ENCODE peak calls at places on chromosome 7, in eight cellular contexts. One of them, this sample, is unnamed.
A peak's percentile ranks its signal among the peaks of the same experiment; 100 is the strongest.

GRCh38 chr7:27890205-27890849 is 150.4 kb downstream of the TAX1BP1 start:
- DNase-seq in spleen: no peak
- DNase-seq in DMS 273 treated with DMSO at 0.1 percent for 48 hours: no peak
- DNase-seq in HFFc6: no peak
- DNase-seq in AG08395: no peak
- DNase-seq in NT2/D1: no peak
- DNase-seq in NCI-H1417 treated with DMSO at 0.1 percent for 48 hours: no peak
- DNase-seq in SIG-M5: no peak
- DNase-seq in this sample: no peak

GRCh38 chr7:76048668-76048988 is 722 bp downstream of the MDH2 start:
- DNase-seq in spleen: no peak
- DNase-seq in DMS 273 treated with DMSO at 0.1 percent for 48 hours: peak; percentile 12
- DNase-seq in HFFc6: no peak
- DNase-seq in AG08395: no peak
- DNase-seq in NT2/D1: no peak
- DNase-seq in NCI-H1417 treated with DMSO at 0.1 percent for 48 hours: no peak
- DNase-seq in SIG-M5: no peak
- DNase-seq in this sample: peak; percentile 10

GRCh38 chr7:140322759-140323158 is 75.6 kb downstream of the SLC37A3 start:
- DNase-seq in spleen: no peak
- DNase-seq in DMS 273 treated with DMSO at 0.1 percent for 48 hours: no peak
- DNase-seq in HFFc6: no peak
- DNase-seq in AG08395: no peak
- DNase-seq in NT2/D1: peak; percentile 35
- DNase-seq in NCI-H1417 treated with DMSO at 0.1 percent for 48 hours: no peak
- DNase-seq in SIG-M5: no peak
- DNase-seq in this sample: no peak

GRCh38 chr7:57274535-57275283 is 142.5 kb upstream of the ZNF479 start:
- DNase-seq in spleen: no peak
- DNase-seq in DMS 273 treated with DMSO at 0.1 percent for 48 hours: no peak
- DNase-seq in HFFc6: no peak
- DNase-seq in AG08395: no peak
- DNase-seq in NT2/D1: no peak
- DNase-seq in NCI-H1417 treated with DMSO at 0.1 percent for 48 hours: no peak
- DNase-seq in SIG-M5: no peak
- DNase-seq in this sample: no peak

GRCh38 chr7:45053401-45053800 is 35.4 kb downstream of the NACAD start:
- DNase-seq in spleen: peak; percentile 34
- DNase-seq in DMS 273 treated with DMSO at 0.1 percent for 48 hours: no peak
- DNase-seq in HFFc6: no peak
- DNase-seq in AG08395: no peak
- DNase-seq in NT2/D1: no peak
- DNase-seq in NCI-H1417 treated with DMSO at 0.1 percent for 48 hours: no peak
- DNase-seq in SIG-M5: no peak
- DNase-seq in this sample: no peak

GRCh38 chr7:106600569-106601373 is 60.2 kb downstream of the CCDC71L start:
- DNase-seq in spleen: no peak
- DNase-seq in DMS 273 treated with DMSO at 0.1 percent for 48 hours: no peak
- DNase-seq in HFFc6: peak; percentile 13
- DNase-seq in AG08395: no peak
- DNase-seq in NT2/D1: no peak
- DNase-seq in NCI-H1417 treated with DMSO at 0.1 percent for 48 hours: no peak
- DNase-seq in SIG-M5: no peak
- DNase-seq in this sample: no peak

GRCh38 chr7:15507235-15507634 is 54.6 kb downstream of the AGMO start:
- DNase-seq in spleen: no peak
- DNase-seq in DMS 273 treated with DMSO at 0.1 percent for 48 hours: no peak
- DNase-seq in HFFc6: no peak
- DNase-seq in AG08395: no peak
- DNase-seq in NT2/D1: no peak
- DNase-seq in NCI-H1417 treated with DMSO at 0.1 percent for 48 hours: no peak
- DNase-seq in SIG-M5: no peak
- DNase-seq in this sample: no peak

GRCh38 chr7:91164948-91165845 is 99.0 kb upstream of the FZD1 start:
- DNase-seq in spleen: no peak
- DNase-seq in DMS 273 treated with DMSO at 0.1 percent for 48 hours: no peak
- DNase-seq in HFFc6: peak; percentile 89
- DNase-seq in AG08395: peak; percentile 75
- DNase-seq in NT2/D1: no peak
- DNase-seq in NCI-H1417 treated with DMSO at 0.1 percent for 48 hours: no peak
- DNase-seq in SIG-M5: no peak
- DNase-seq in this sample: no peak

GRCh38 chr7:82745820-82746219 is 302.2 kb upstream of the CACNA2D1 start:
- DNase-seq in spleen: no peak
- DNase-seq in DMS 273 treated with DMSO at 0.1 percent for 48 hours: no peak
- DNase-seq in HFFc6: no peak
- DNase-seq in AG08395: no peak
- DNase-seq in NT2/D1: no peak
- DNase-seq in NCI-H1417 treated with DMSO at 0.1 percent for 48 hours: no peak
- DNase-seq in SIG-M5: no peak
- DNase-seq in this sample: no peak

GRCh38 chr7:66522518-66522917 is 106.2 kb upstream of the KCTD7 start:
- DNase-seq in spleen: peak; percentile 70
- DNase-seq in DMS 273 treated with DMSO at 0.1 percent for 48 hours: no peak
- DNase-seq in HFFc6: no peak
- DNase-seq in AG08395: peak; percentile 16
- DNase-seq in NT2/D1: no peak
- DNase-seq in NCI-H1417 treated with DMSO at 0.1 percent for 48 hours: no peak
- DNase-seq in SIG-M5: no peak
- DNase-seq in this sample: no peak

GRCh38 chr7:28688651-28689050 is 269.5 kb downstream of the TRIL start:
- DNase-seq in spleen: no peak
- DNase-seq in DMS 273 treated with DMSO at 0.1 percent for 48 hours: no peak
- DNase-seq in HFFc6: peak; percentile 1
- DNase-seq in AG08395: peak; percentile 61
- DNase-seq in NT2/D1: no peak
- DNase-seq in NCI-H1417 treated with DMSO at 0.1 percent for 48 hours: no peak
- DNase-seq in SIG-M5: no peak
- DNase-seq in this sample: no peak

GRCh38 chr7:149799397-149800168 is 26.2 kb upstream of the ZNF467 start:
- DNase-seq in spleen: peak; percentile 86
- DNase-seq in DMS 273 treated with DMSO at 0.1 percent for 48 hours: no peak
- DNase-seq in HFFc6: no peak
- DNase-seq in AG08395: no peak
- DNase-seq in NT2/D1: peak; percentile 38
- DNase-seq in NCI-H1417 treated with DMSO at 0.1 percent for 48 hours: no peak
- DNase-seq in SIG-M5: no peak
- DNase-seq in this sample: no peak

GRCh38 chr7:130674456-130674855 is 5.9 kb upstream of the COPG2 start:
- DNase-seq in spleen: no peak
- DNase-seq in DMS 273 treated with DMSO at 0.1 percent for 48 hours: no peak
- DNase-seq in HFFc6: no peak
- DNase-seq in AG08395: no peak
- DNase-seq in NT2/D1: no peak
- DNase-seq in NCI-H1417 treated with DMSO at 0.1 percent for 48 hours: no peak
- DNase-seq in SIG-M5: no peak
- DNase-seq in this sample: no peak

GRCh38 chr7:26090927-26091519 is 61.0 kb upstream of the NFE2L3 start:
- DNase-seq in spleen: no peak
- DNase-seq in DMS 273 treated with DMSO at 0.1 percent for 48 hours: peak; percentile 77
- DNase-seq in HFFc6: peak; percentile 41
- DNase-seq in AG08395: peak; percentile 73
- DNase-seq in NT2/D1: peak; percentile 78
- DNase-seq in NCI-H1417 treated with DMSO at 0.1 percent for 48 hours: peak; percentile 60
- DNase-seq in SIG-M5: no peak
- DNase-seq in this sample: peak; percentile 40

GRCh38 chr7:115707236-115707635 is 323.3 kb downstream of the TFEC start:
- DNase-seq in spleen: no peak
- DNase-seq in DMS 273 treated with DMSO at 0.1 percent for 48 hours: no peak
- DNase-seq in HFFc6: no peak
- DNase-seq in AG08395: no peak
- DNase-seq in NT2/D1: no peak
- DNase-seq in NCI-H1417 treated with DMSO at 0.1 percent for 48 hours: peak; percentile 85
- DNase-seq in SIG-M5: no peak
- DNase-seq in this sample: no peak

GRCh38 chr7:67738-68395 is 124.5 kb upstream of the FAM20C start:
- DNase-seq in spleen: peak; percentile 40
- DNase-seq in DMS 273 treated with DMSO at 0.1 percent for 48 hours: no peak
- DNase-seq in HFFc6: no peak
- DNase-seq in AG08395: no peak
- DNase-seq in NT2/D1: no peak
- DNase-seq in NCI-H1417 treated with DMSO at 0.1 percent for 48 hours: no peak
- DNase-seq in SIG-M5: no peak
- DNase-seq in this sample: no peak

GRCh38 chr7:74656421-74656910 is 1.1 kb upstream of the GTF2I start:
- DNase-seq in spleen: peak; percentile 87
- DNase-seq in DMS 273 treated with DMSO at 0.1 percent for 48 hours: peak; percentile 57
- DNase-seq in HFFc6: peak; percentile 22
- DNase-seq in AG08395: peak; percentile 29
- DNase-seq in NT2/D1: no peak
- DNase-seq in NCI-H1417 treated with DMSO at 0.1 percent for 48 hours: peak; percentile 15
- DNase-seq in SIG-M5: no peak
- DNase-seq in this sample: peak; percentile 30

GRCh38 chr7:46301677-46302076 is 380.6 kb upstream of the IGFBP3 start:
- DNase-seq in spleen: no peak
- DNase-seq in DMS 273 treated with DMSO at 0.1 percent for 48 hours: no peak
- DNase-seq in HFFc6: peak; percentile 34
- DNase-seq in AG08395: peak; percentile 54
- DNase-seq in NT2/D1: no peak
- DNase-seq in NCI-H1417 treated with DMSO at 0.1 percent for 48 hours: no peak
- DNase-seq in SIG-M5: no peak
- DNase-seq in this sample: no peak

GRCh38 chr7:156003220-156004162 is 191.2 kb upstream of the SHH start:
- DNase-seq in spleen: no peak
- DNase-seq in DMS 273 treated with DMSO at 0.1 percent for 48 hours: no peak
- DNase-seq in HFFc6: no peak
- DNase-seq in AG08395: no peak
- DNase-seq in NT2/D1: no peak
- DNase-seq in NCI-H1417 treated with DMSO at 0.1 percent for 48 hours: no peak
- DNase-seq in SIG-M5: no peak
- DNase-seq in this sample: no peak

GRCh38 chr7:112361154-112361553 is 89.1 kb upstream of the IFRD1 start:
- DNase-seq in spleen: no peak
- DNase-seq in DMS 273 treated with DMSO at 0.1 percent for 48 hours: no peak
- DNase-seq in HFFc6: no peak
- DNase-seq in AG08395: peak; percentile 5
- DNase-seq in NT2/D1: no peak
- DNase-seq in NCI-H1417 treated with DMSO at 0.1 percent for 48 hours: no peak
- DNase-seq in SIG-M5: no peak
- DNase-seq in this sample: no peak

GRCh38 chr7:15557186-15557585 is 4.6 kb downstream of the AGMO start:
- DNase-seq in spleen: no peak
- DNase-seq in DMS 273 treated with DMSO at 0.1 percent for 48 hours: no peak
- DNase-seq in HFFc6: no peak
- DNase-seq in AG08395: no peak
- DNase-seq in NT2/D1: no peak
- DNase-seq in NCI-H1417 treated with DMSO at 0.1 percent for 48 hours: no peak
- DNase-seq in SIG-M5: no peak
- DNase-seq in this sample: peak; percentile 3

GRCh38 chr7:30224511-30225031 is 59.8 kb upstream of the ZNRF2 start:
- DNase-seq in spleen: no peak
- DNase-seq in DMS 273 treated with DMSO at 0.1 percent for 48 hours: no peak
- DNase-seq in HFFc6: peak; percentile 43
- DNase-seq in AG08395: peak; percentile 87
- DNase-seq in NT2/D1: no peak
- DNase-seq in NCI-H1417 treated with DMSO at 0.1 percent for 48 hours: no peak
- DNase-seq in SIG-M5: peak; percentile 52
- DNase-seq in this sample: no peak

GRCh38 chr7:93014410-93014809 is 103.4 kb downstream of the SAMD9 start:
- DNase-seq in spleen: no peak
- DNase-seq in DMS 273 treated with DMSO at 0.1 percent for 48 hours: no peak
- DNase-seq in HFFc6: no peak
- DNase-seq in AG08395: no peak
- DNase-seq in NT2/D1: no peak
- DNase-seq in NCI-H1417 treated with DMSO at 0.1 percent for 48 hours: no peak
- DNase-seq in SIG-M5: no peak
- DNase-seq in this sample: no peak

GRCh38 chr7:122674502-122674901 is 24.4 kb downstream of the RNF133 start:
- DNase-seq in spleen: no peak
- DNase-seq in DMS 273 treated with DMSO at 0.1 percent for 48 hours: no peak
- DNase-seq in HFFc6: no peak
- DNase-seq in AG08395: peak; percentile 27
- DNase-seq in NT2/D1: no peak
- DNase-seq in NCI-H1417 treated with DMSO at 0.1 percent for 48 hours: no peak
- DNase-seq in SIG-M5: no peak
- DNase-seq in this sample: no peak

GRCh38 chr7:108368466-108368865 is 87.8 kb downstream of the NRCAM start:
- DNase-seq in spleen: no peak
- DNase-seq in DMS 273 treated with DMSO at 0.1 percent for 48 hours: peak; percentile 61
- DNase-seq in HFFc6: no peak
- DNase-seq in AG08395: no peak
- DNase-seq in NT2/D1: no peak
- DNase-seq in NCI-H1417 treated with DMSO at 0.1 percent for 48 hours: no peak
- DNase-seq in SIG-M5: no peak
- DNase-seq in this sample: no peak

GRCh38 chr7:86202833-86203232 is 440.9 kb upstream of the GRM3 start:
- DNase-seq in spleen: no peak
- DNase-seq in DMS 273 treated with DMSO at 0.1 percent for 48 hours: no peak
- DNase-seq in HFFc6: no peak
- DNase-seq in AG08395: no peak
- DNase-seq in NT2/D1: no peak
- DNase-seq in NCI-H1417 treated with DMSO at 0.1 percent for 48 hours: no peak
- DNase-seq in SIG-M5: no peak
- DNase-seq in this sample: no peak

GRCh38 chr7:104804696-104805095 is 209.3 kb upstream of the KMT2E start:
- DNase-seq in spleen: no peak
- DNase-seq in DMS 273 treated with DMSO at 0.1 percent for 48 hours: no peak
- DNase-seq in HFFc6: no peak
- DNase-seq in AG08395: no peak
- DNase-seq in NT2/D1: no peak
- DNase-seq in NCI-H1417 treated with DMSO at 0.1 percent for 48 hours: no peak
- DNase-seq in SIG-M5: no peak
- DNase-seq in this sample: no peak

GRCh38 chr7:138603549-138604324 is 97.4 kb downstream of the SVOPL start:
- DNase-seq in spleen: no peak
- DNase-seq in DMS 273 treated with DMSO at 0.1 percent for 48 hours: no peak
- DNase-seq in HFFc6: no peak
- DNase-seq in AG08395: no peak
- DNase-seq in NT2/D1: no peak
- DNase-seq in NCI-H1417 treated with DMSO at 0.1 percent for 48 hours: no peak
- DNase-seq in SIG-M5: no peak
- DNase-seq in this sample: no peak

GRCh38 chr7:138554674-138555073 is 94.6 kb downstream of the TRIM24 start:
- DNase-seq in spleen: no peak
- DNase-seq in DMS 273 treated with DMSO at 0.1 percent for 48 hours: no peak
- DNase-seq in HFFc6: no peak
- DNase-seq in AG08395: no peak
- DNase-seq in NT2/D1: no peak
- DNase-seq in NCI-H1417 treated with DMSO at 0.1 percent for 48 hours: no peak
- DNase-seq in SIG-M5: no peak
- DNase-seq in this sample: no peak

GRCh38 chr7:111486472-111487142 is 75.7 kb downstream of the IMMP2L start:
- DNase-seq in spleen: no peak
- DNase-seq in DMS 273 treated with DMSO at 0.1 percent for 48 hours: peak; percentile 33
- DNase-seq in HFFc6: peak; percentile 48
- DNase-seq in AG08395: peak; percentile 61
- DNase-seq in NT2/D1: peak; percentile 20
- DNase-seq in NCI-H1417 treated with DMSO at 0.1 percent for 48 hours: peak; percentile 70
- DNase-seq in SIG-M5: no peak
- DNase-seq in this sample: no peak

GRCh38 chr7:154649434-154649833 is 353.5 kb downstream of the PAXIP1 start:
- DNase-seq in spleen: no peak
- DNase-seq in DMS 273 treated with DMSO at 0.1 percent for 48 hours: no peak
- DNase-seq in HFFc6: no peak
- DNase-seq in AG08395: no peak
- DNase-seq in NT2/D1: no peak
- DNase-seq in NCI-H1417 treated with DMSO at 0.1 percent for 48 hours: no peak
- DNase-seq in SIG-M5: no peak
- DNase-seq in this sample: no peak

GRCh38 chr7:141158562-141158961 is 84.7 kb downstream of the TMEM178B start:
- DNase-seq in spleen: no peak
- DNase-seq in DMS 273 treated with DMSO at 0.1 percent for 48 hours: no peak
- DNase-seq in HFFc6: peak; percentile 93
- DNase-seq in AG08395: peak; percentile 61
- DNase-seq in NT2/D1: peak; percentile 40
- DNase-seq in NCI-H1417 treated with DMSO at 0.1 percent for 48 hours: no peak
- DNase-seq in SIG-M5: no peak
- DNase-seq in this sample: no peak

GRCh38 chr7:15309891-15310290 is 251.9 kb downstream of the AGMO start:
- DNase-seq in spleen: no peak
- DNase-seq in DMS 273 treated with DMSO at 0.1 percent for 48 hours: no peak
- DNase-seq in HFFc6: peak; percentile 8
- DNase-seq in AG08395: peak; percentile 64
- DNase-seq in NT2/D1: no peak
- DNase-seq in NCI-H1417 treated with DMSO at 0.1 percent for 48 hours: no peak
- DNase-seq in SIG-M5: no peak
- DNase-seq in this sample: no peak

GRCh38 chr7:29289156-29290021 is 94.8 kb downstream of the CHN2 start:
- DNase-seq in spleen: peak; percentile 76
- DNase-seq in DMS 273 treated with DMSO at 0.1 percent for 48 hours: peak; percentile 100
- DNase-seq in HFFc6: no peak
- DNase-seq in AG08395: peak; percentile 21
- DNase-seq in NT2/D1: no peak
- DNase-seq in NCI-H1417 treated with DMSO at 0.1 percent for 48 hours: no peak
- DNase-seq in SIG-M5: no peak
- DNase-seq in this sample: peak; percentile 99

This sample was measured in NCI-H524 treated with DMSO at 0.1 percent for 48 hours.